ENCODE peak calls at places on chromosomes 5 and 9, in four cellular contexts. U is mesenchymal stem cell, E is fibroblast of mammary gland, G is heart left ventricle. O is an unnamed sample.

GRCh38 chr9:127722055-127722454 is 6.2 kb downstream of the TTC16 start:
- DNase-seq in U (no peak), E (no peak), G (no peak), O (no peak)

GRCh38 chr5:73482383-73483193 is 15.7 kb upstream of the BTF3 start:
- DNase-seq in U (no peak), E (peak; percentile 37), G (no peak), O (peak; percentile 62)

GRCh38 chr5:95861221-95861857 is 38.8 kb upstream of the GLRX start:
- DNase-seq in U (peak; percentile 100), E (peak; percentile 99), G (peak; percentile 67), O (peak; percentile 97)

GRCh38 chr9:119963798-119964372 is 594.6 kb upstream of the BRINP1 start:
- DNase-seq in U (peak; percentile 89), E (peak; percentile 86), G (no peak), O (peak; percentile 99)

GRCh38 chr5:115601709-115602584 is at the start of gene TICAM2:
- DNase-seq in U (peak; percentile 67), E (peak; percentile 81), G (peak; percentile 80), O (peak; percentile 76)

GRCh38 chr9:16671591-16672137 is 198.8 kb downstream of the BNC2 start:
- DNase-seq in U (peak; percentile 53), E (peak; percentile 99), G (no peak), O (peak; percentile 85)

GRCh38 chr5:176787676-176788075 is 22.7 kb upstream of the UNC5A start:
- DNase-seq in U (no peak), E (no peak), G (no peak), O (no peak)

GRCh38 chr5:33257807-33258491 is 182.8 kb upstream of the TARS1 start:
- DNase-seq in U (peak; percentile 68), E (peak; percentile 93), G (no peak), O (peak; percentile 87)

GRCh38 chr5:175344331-175345200 is 99.4 kb downstream of the DRD1 start:
- DNase-seq in U (no peak), E (no peak), G (no peak), O (peak; percentile 4)

GRCh38 chr9:92980085-92980745 is 32.9 kb downstream of the FGD3 start:
- DNase-seq in U (no peak), E (no peak), G (no peak), O (no peak)

GRCh38 chr9:116952434-116952805 is 265.3 kb downstream of the TRIM32 start:
- DNase-seq in U (no peak), E (no peak), G (no peak), O (no peak)

GRCh38 chr9:84169240-84169639 is 171.3 kb downstream of the SLC28A3 start:
- DNase-seq in U (peak; percentile 47), E (peak; percentile 69), G (no peak), O (peak; percentile 21)

GRCh38 chr5:151740958-151741373 is 17.5 kb downstream of the ATOX1 start:
- DNase-seq in U (peak; percentile 78), E (peak; percentile 79), G (no peak), O (peak; percentile 83)

GRCh38 chr5:159099049-159099760 is 511 bp downstream of the EBF1 start:
- DNase-seq in U (peak; percentile 60), E (peak; percentile 38), G (peak; percentile 43), O (peak; percentile 59)

GRCh38 chr9:80885894-80886293 is 803.5 kb downstream of the TLE1 start:
- DNase-seq in U (no peak), E (peak; percentile 19), G (peak; percentile 20), O (no peak)

GRCh38 chr9:96440671-96441199 is 9.2 kb upstream of the HABP4 start:
- DNase-seq in U (no peak), E (no peak), G (no peak), O (no peak)

GRCh38 chr9:88966894-88967676 is 24.2 kb upstream of the S1PR3 start:
- DNase-seq in U (no peak), E (no peak), G (no peak), O (no peak)

GRCh38 chr5:460413-460700 is 17.4 kb downstream of the EXOC3 start:
- DNase-seq in U (no peak), E (no peak), G (no peak), O (no peak)

GRCh38 chr5:62486672-62487071 is 74.1 kb downstream of the IPO11 start:
- DNase-seq in U (peak; percentile 36), E (no peak), G (no peak), O (no peak)

GRCh38 chr5:74919487-74919886 is 53.3 kb upstream of the FAM169A start:
- DNase-seq in U (peak; percentile 70), E (peak; percentile 74), G (no peak), O (peak; percentile 71)

GRCh38 chr5:125874057-125874456 is 549.2 kb upstream of the GRAMD2B start:
- DNase-seq in U (no peak), E (peak; percentile 49), G (no peak), O (no peak)

GRCh38 chr5:144712090-144712489 is 541.4 kb downstream of the KCTD16 start:
- DNase-seq in U (no peak), E (no peak), G (no peak), O (no peak)

GRCh38 chr5:168960492-168960891 is 340.4 kb downstream of the SLIT3 start:
- DNase-seq in U (no peak), E (no peak), G (no peak), O (no peak)

DNA sequence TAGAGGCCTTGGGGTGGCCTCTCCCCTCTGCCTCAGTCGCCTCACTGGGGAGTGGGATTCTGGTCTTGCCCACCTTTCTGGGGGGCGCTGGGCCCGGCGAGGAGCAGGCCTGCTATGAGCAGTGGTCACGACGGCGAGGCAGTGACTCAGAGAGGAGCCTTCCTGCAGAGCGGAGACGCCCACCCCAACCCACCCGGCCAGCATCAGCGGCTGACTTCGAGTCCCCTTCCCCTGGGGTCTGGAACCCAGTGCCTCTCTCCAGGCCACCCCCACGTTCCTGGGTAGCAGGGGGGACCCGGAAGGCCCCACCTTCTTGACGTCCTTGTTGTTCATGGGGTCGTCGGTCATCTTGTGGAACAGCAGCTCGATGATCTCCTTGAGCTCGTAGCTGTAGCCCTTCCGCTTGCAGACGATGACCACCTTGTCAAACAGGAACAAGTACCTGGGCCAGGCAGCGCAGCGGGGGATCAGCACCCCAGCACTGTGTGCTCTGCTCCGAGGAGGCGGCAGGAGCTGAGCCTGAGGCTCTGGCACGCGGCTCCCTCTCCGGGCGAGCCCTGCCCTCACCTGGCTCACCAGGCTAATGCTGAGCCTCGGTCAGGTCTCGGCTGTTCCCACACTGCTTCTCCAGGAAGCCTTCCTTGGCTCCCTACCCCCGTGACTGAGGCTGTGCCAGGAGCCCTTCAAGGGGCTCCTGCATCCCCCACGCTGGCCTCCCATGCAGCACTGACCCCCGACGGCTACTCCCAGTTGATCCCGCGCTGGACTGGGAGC is 50.1 kb upstream of the SARDH start:
- DNase-seq in U (no peak), E (no peak), G (no peak), O (no peak)
- H3K4me3 ChIP-seq in U (no peak overlapping the region), E (no peak overlapping the region), G (no peak overlapping the region), O (no peak overlapping the region)

DNA sequence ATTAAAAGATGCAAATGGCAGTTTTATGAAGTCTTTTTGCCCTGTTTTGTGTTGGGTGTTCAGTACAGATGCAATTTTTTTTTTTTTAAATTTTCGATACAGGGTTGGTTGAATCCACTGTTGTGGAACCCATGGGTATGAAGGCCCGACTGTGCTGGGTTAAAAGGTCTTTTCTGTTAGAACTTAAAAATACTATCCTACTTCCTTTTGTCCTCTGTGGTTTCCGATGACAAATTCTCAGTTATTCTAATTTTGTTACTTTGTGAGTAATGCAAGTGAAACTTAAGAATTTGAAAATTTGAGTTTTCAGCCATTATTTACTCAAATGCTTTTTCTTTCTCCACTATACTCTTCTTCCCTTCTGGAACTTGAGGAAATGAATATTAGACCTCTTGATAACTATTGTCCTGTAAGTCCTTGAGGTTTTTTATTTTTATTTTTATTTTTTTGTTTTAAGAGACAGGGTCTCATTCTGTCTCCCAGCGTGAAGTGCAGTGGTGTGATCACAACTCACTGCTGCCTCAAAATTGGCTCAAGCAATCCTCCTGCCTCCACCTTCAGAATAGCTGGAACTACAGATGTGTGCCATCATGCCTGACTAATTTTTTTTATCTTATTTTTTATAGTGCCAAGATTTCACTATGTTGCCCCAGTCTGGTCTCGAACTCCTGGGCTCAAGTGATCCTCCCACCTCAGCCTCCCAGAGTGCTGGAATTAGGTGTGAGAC is 67.5 kb downstream of the ZCCHC7 start:
- DNase-seq in U (no peak), E (peak; percentile 34), G (no peak), O (no peak)
- H3K4me3 ChIP-seq in U (no peak overlapping the region), E (no peak overlapping the region), G (no peak overlapping the region), O (no peak overlapping the region)

DNA sequence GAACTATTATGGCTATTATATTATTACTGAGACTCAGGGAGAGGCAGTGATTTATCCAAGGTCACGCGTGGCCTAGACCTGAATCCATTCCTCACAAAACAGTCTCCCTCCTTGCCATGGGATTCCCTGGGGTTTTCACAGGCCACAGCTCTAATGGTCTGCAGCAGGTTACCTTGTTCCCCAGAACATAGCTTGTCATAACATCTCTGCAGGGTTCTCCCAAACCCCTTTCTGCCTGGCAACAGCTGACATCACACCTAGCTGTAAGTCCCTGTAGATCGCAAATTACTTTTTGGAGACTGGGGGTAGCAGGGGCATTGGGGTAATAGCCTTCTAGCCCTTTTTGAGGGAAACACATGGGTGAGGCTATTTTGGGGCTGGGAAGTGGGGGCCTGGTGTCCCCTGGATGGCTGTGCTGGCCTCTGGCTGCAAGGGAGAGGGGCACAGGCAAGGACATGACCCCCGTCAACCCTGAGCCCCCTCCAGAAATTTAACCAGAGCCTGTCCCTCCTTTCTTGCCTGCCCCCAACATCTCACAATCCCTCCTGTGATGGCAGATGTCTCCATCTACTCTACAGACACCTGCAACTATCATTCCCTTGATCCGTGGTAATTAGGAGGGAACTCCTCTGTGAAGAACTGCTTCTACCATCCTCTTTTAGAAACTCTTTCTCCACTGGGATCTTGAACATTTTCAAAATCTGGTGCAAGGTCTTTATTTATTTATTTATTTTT is 1.3 kb downstream of the CD74 start:
- DNase-seq in U (peak; percentile 29), E (no peak), G (peak; percentile 69), O (no peak)
- H3K4me3 ChIP-seq in U (no peak overlapping the region), E (no peak overlapping the region), G (peak overlapping the region; percentile 46), O (no peak overlapping the region)

GRCh38 chr5:71457106-71457505 is 1.7 kb downstream of the BDP1 start:
- DNase-seq in U (no peak), E (no peak), G (no peak), O (no peak)
- H3K4me3 ChIP-seq in U (no peak overlapping the region), E (peak overlapping the region; percentile 84), G (no peak overlapping the region), O (peak overlapping the region; percentile 94)

O was measured in AG10803.